ENCODE peak calls at places on chromosomes 16 and 17, in nine cellular contexts. A is AG10803; Y is NCI-H69; F is NCI-H2029; X is kidney glomerular epithelial cell; I is activated CD4-positive, alpha-beta memory T cell treated with anti-CD3 and anti-CD28 coated beads for 36 hours; Q is chondrocyte; O is activated T-helper 9 cell treated with anti-CD3 and anti-CD28 coated beads, Interleukin-2, amount 50 U/mL, for 16 hours; M is epithelial cell of proximal tubule. C is an unnamed sample.

GRCh38 chr17:45077643-45078042 is 16.5 kb downstream of the NMT1 start:
- DNase-seq in A (no peak), X (no peak), I (no peak), Y (no peak), F (no peak), Q (no peak), M (no peak), O (no peak), C (no peak)

GRCh38 chr17:45729284-45729907 is 54.7 kb upstream of the CRHR1 start:
- DNase-seq in F (peak), O (no peak), X (no peak), Q (no peak), A (no peak), I (no peak), M (no peak), Y (peak), C (peak)

GRCh38 chr16:70380919-70381603 is 34.4 kb downstream of the DDX19A start:
- DNase-seq in X (peak), M (peak), F (peak), Y (peak), A (peak), Q (peak), O (peak), I (peak), C (peak)

GRCh38 chr16:56252835-56253234 is 61.5 kb downstream of the GNAO1 start:
- DNase-seq in M (no peak), I (no peak), Y (no peak), O (no peak), X (no peak), Q (no peak), A (no peak), F (no peak), C (no peak)

GRCh38 chr17:7887038-7887481 is 1.5 kb upstream of the CHD3 start:
- DNase-seq in A (no peak), F (peak), O (no peak), X (peak), Y (no peak), I (no peak), M (no peak), Q (no peak), C (no peak)

GRCh38 chr16:85463672-85464071 is 149.4 kb upstream of the GSE1 start:
- DNase-seq in O (no peak), A (no peak), X (no peak), I (no peak), Q (no peak), F (no peak), M (no peak), Y (peak), C (no peak)

GRCh38 chr16:15038689-15039088 is 17.2 kb downstream of the NTAN1 start:
- DNase-seq in Q (no peak), F (no peak), M (no peak), A (no peak), O (no peak), X (no peak), Y (no peak), I (no peak), C (no peak)

GRCh38 chr16:70470927-70471341 is 16.5 kb downstream of the FCSK start:
- DNase-seq in O (no peak), Y (no peak), X (peak), F (no peak), A (no peak), Q (no peak), I (no peak), M (no peak), C (peak)

GRCh38 chr16:2779978-2780898 is 3.2 kb upstream of the ELOB start:
- DNase-seq in Q (peak), M (no peak), F (no peak), Y (no peak), I (peak), X (no peak), A (no peak), O (no peak), C (no peak)

GRCh38 chr17:48717367-48718161 is 4.8 kb downstream of the PRAC1 start:
- DNase-seq in Q (no peak), I (no peak), Y (no peak), X (no peak), F (no peak), M (no peak), A (no peak), O (no peak), C (no peak)

GRCh38 chr17:15397605-15398004 is 56.2 kb upstream of the TEKT3 start:
- DNase-seq in O (no peak), Q (no peak), I (no peak), M (no peak), F (no peak), Y (no peak), X (no peak), A (no peak), C (no peak)

GRCh38 chr17:15260376-15261062 is 4.6 kb downstream of the PMP22 start:
- DNase-seq in Y (peak), F (peak), I (peak), O (peak), Q (peak), X (peak), M (no peak), A (peak), C (peak)

GRCh38 chr17:42898147-42898807 is 2.3 kb upstream of the G6PC1 start:
- DNase-seq in X (no peak), M (no peak), O (no peak), I (no peak), A (no peak), Q (peak), Y (no peak), F (no peak), C (no peak)

GRCh38 chr16:7216719-7217118 is 115.9 kb upstream of the RBFOX1 start:
- DNase-seq in X (no peak), M (no peak), A (no peak), Q (no peak), O (no peak), Y (no peak), F (no peak), I (no peak), C (no peak)

GRCh38 chr16:70508752-70509151 is 14.6 kb downstream of the COG4 start:
- DNase-seq in I (no peak), F (no peak), O (no peak), M (no peak), X (peak), Y (no peak), Q (no peak), A (no peak), C (no peak)

GRCh38 chr16:3960049-3960809 is 79.7 kb upstream of the CREBBP start:
- DNase-seq in O (no peak), M (no peak), I (no peak), Y (peak), Q (no peak), A (no peak), F (no peak), X (peak), C (no peak)

GRCh38 chr16:58426095-58426494 is 33.8 kb downstream of the GINS3 start:
- DNase-seq in X (no peak), Y (no peak), I (peak), M (no peak), O (no peak), A (no peak), F (no peak), Q (no peak), C (peak)

GRCh38 chr17:62740066-62740465 is 68.0 kb downstream of the MARCHF10 start:
- DNase-seq in X (no peak), I (no peak), F (no peak), A (peak), Q (no peak), M (no peak), O (no peak), Y (peak), C (peak)

GRCh38 chr16:61937646-61938045 is 98.6 kb downstream of the CDH8 start:
- DNase-seq in A (no peak), M (no peak), Y (peak), Q (no peak), X (no peak), I (no peak), O (no peak), F (no peak), C (peak)

GRCh38 chr16:56631832-56632159 is 663 bp upstream of the MT1M start:
- DNase-seq in F (no peak), Y (no peak), I (no peak), Q (no peak), O (no peak), A (no peak), M (no peak), X (no peak), C (no peak)

GRCh38 chr17:10754109-10754508 is 24.3 kb upstream of the TMEM220 start:
- DNase-seq in Y (peak), Q (no peak), M (no peak), F (no peak), O (no peak), X (no peak), I (peak), A (peak), C (peak)

GRCh38 chr16:78996806-78997205 is 603.7 kb downstream of the MAF start:
- DNase-seq in M (no peak), O (no peak), Q (no peak), I (no peak), Y (no peak), X (no peak), A (no peak), F (no peak), C (no peak)

C was measured in myocyte.